ENCODE peak calls at places on chromosomes 5 and 9, in ten cellular contexts. One of them, this sample, is unnamed.

GRCh38 chr5:159345336-159345735 is 15.0 kb upstream of the IL12B start:
- DNase-seq in cardiac muscle cell: no peak
- DNase-seq in CD8-positive, alpha-beta T cell: no peak
- DNase-seq in stomach: no peak
- DNase-seq in OCI-LY7: no peak
- DNase-seq in fibroblast of mammary gland: no peak
- DNase-seq in heart left ventricle: no peak
- DNase-seq in AG04450: no peak
- DNase-seq in right atrium auricular region: no peak
- DNase-seq in AG10803: no peak
- DNase-seq in this sample: peak; percentile 70

GRCh38 chr9:87007711-87008360 is 60.5 kb upstream of the GAS1 start:
- DNase-seq in right atrium auricular region: no peak
- DNase-seq in heart left ventricle: no peak
- DNase-seq in OCI-LY7: no peak
- DNase-seq in CD8-positive, alpha-beta T cell: no peak
- DNase-seq in AG04450: no peak
- DNase-seq in AG10803: peak; percentile 93
- DNase-seq in stomach: no peak
- DNase-seq in fibroblast of mammary gland: no peak
- DNase-seq in cardiac muscle cell: peak; percentile 27
- DNase-seq in this sample: no peak

GRCh38 chr5:124071039-124071438 is 559.1 kb downstream of the CSNK1G3 start:
- DNase-seq in AG10803: no peak
- DNase-seq in CD8-positive, alpha-beta T cell: no peak
- DNase-seq in OCI-LY7: no peak
- DNase-seq in AG04450: no peak
- DNase-seq in right atrium auricular region: no peak
- DNase-seq in cardiac muscle cell: peak; percentile 26
- DNase-seq in fibroblast of mammary gland: no peak
- DNase-seq in heart left ventricle: no peak
- DNase-seq in stomach: no peak
- DNase-seq in this sample: no peak

GRCh38 chr9:93676310-93677054 is 100.1 kb downstream of the PHF2 start:
- DNase-seq in fibroblast of mammary gland: no peak
- DNase-seq in AG10803: no peak
- DNase-seq in CD8-positive, alpha-beta T cell: no peak
- DNase-seq in AG04450: no peak
- DNase-seq in heart left ventricle: no peak
- DNase-seq in cardiac muscle cell: no peak
- DNase-seq in OCI-LY7: no peak
- DNase-seq in right atrium auricular region: peak; percentile 46
- DNase-seq in stomach: peak; percentile 20
- DNase-seq in this sample: no peak

GRCh38 chr5:121762416-121762815 is 89.3 kb upstream of the FTMT start:
- DNase-seq in cardiac muscle cell: no peak
- DNase-seq in heart left ventricle: no peak
- DNase-seq in right atrium auricular region: no peak
- DNase-seq in CD8-positive, alpha-beta T cell: no peak
- DNase-seq in fibroblast of mammary gland: no peak
- DNase-seq in AG04450: no peak
- DNase-seq in OCI-LY7: no peak
- DNase-seq in AG10803: no peak
- DNase-seq in stomach: no peak
- DNase-seq in this sample: no peak

GRCh38 chr5:178589180-178590140 is 733 bp downstream of the COL23A1 start:
- DNase-seq in fibroblast of mammary gland: no peak
- DNase-seq in AG04450: no peak
- DNase-seq in cardiac muscle cell: peak; percentile 46
- DNase-seq in OCI-LY7: no peak
- DNase-seq in stomach: no peak
- DNase-seq in right atrium auricular region: no peak
- DNase-seq in heart left ventricle: peak; percentile 51
- DNase-seq in CD8-positive, alpha-beta T cell: no peak
- DNase-seq in AG10803: peak; percentile 26
- DNase-seq in this sample: peak; percentile 77

GRCh38 chr9:27572918-27573698 is at the start of gene C9orf72:
- DNase-seq in CD8-positive, alpha-beta T cell: peak; percentile 89
- DNase-seq in stomach: peak; percentile 84
- DNase-seq in AG10803: peak; percentile 44
- DNase-seq in fibroblast of mammary gland: no peak
- DNase-seq in right atrium auricular region: peak; percentile 65
- DNase-seq in heart left ventricle: peak; percentile 74
- DNase-seq in cardiac muscle cell: no peak
- DNase-seq in AG04450: no peak
- DNase-seq in OCI-LY7: peak; percentile 80
- DNase-seq in this sample: peak; percentile 80

GRCh38 chr9:113622600-113623400 is 159.3 kb downstream of the RGS3 start:
- DNase-seq in CD8-positive, alpha-beta T cell: no peak
- DNase-seq in heart left ventricle: peak; percentile 61
- DNase-seq in right atrium auricular region: peak; percentile 65
- DNase-seq in AG10803: peak; percentile 73
- DNase-seq in fibroblast of mammary gland: peak; percentile 89
- DNase-seq in cardiac muscle cell: peak; percentile 76
- DNase-seq in OCI-LY7: peak; percentile 38
- DNase-seq in stomach: no peak
- DNase-seq in AG04450: no peak
- DNase-seq in this sample: peak; percentile 48

GRCh38 chr5:152994040-152994439 is 496.4 kb upstream of the GRIA1 start:
- DNase-seq in OCI-LY7: no peak
- DNase-seq in CD8-positive, alpha-beta T cell: no peak
- DNase-seq in stomach: no peak
- DNase-seq in AG10803: no peak
- DNase-seq in right atrium auricular region: no peak
- DNase-seq in fibroblast of mammary gland: no peak
- DNase-seq in cardiac muscle cell: no peak
- DNase-seq in AG04450: no peak
- DNase-seq in heart left ventricle: no peak
- DNase-seq in this sample: no peak

DNA sequence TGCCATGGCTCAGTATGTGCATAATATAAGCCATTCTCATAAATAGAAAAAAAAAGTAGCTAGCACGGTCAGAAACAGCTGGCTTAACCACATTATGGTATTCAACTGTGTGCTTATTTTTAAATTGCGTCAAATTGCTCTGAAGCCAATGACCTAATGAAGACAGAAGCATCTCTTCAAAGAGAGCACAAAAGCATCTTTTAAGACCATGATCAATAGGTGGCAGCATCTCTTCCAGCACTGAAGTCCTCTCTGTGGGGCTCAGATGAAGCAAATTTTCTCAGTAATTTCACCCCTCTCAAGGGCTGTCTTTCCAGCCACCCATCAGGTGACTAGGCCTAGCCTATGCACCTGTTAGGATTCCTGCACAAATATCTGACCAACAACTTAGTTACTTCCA is 251.4 kb downstream of the GLIS3 start:
- DNase-seq in AG04450: peak; percentile 7
- DNase-seq in OCI-LY7: no peak
- DNase-seq in heart left ventricle: no peak
- DNase-seq in fibroblast of mammary gland: peak; percentile 55
- DNase-seq in right atrium auricular region: no peak
- DNase-seq in stomach: no peak
- DNase-seq in cardiac muscle cell: peak; percentile 58
- DNase-seq in CD8-positive, alpha-beta T cell: no peak
- DNase-seq in AG10803: peak; percentile 41
- DNase-seq in this sample: peak; percentile 62
- TF ChIP-seq CTCF in AG04450: peak; percentile 55
- TF ChIP-seq CTCF in OCI-LY7: peak; percentile 42
- TF ChIP-seq CTCF in heart left ventricle: peak; percentile 23
- TF ChIP-seq CTCF in fibroblast of mammary gland: peak; percentile 59
- TF ChIP-seq CTCF in right atrium auricular region: no peak
- TF ChIP-seq CTCF in stomach: no peak
- TF ChIP-seq CTCF in cardiac muscle cell: peak; percentile 46
- TF ChIP-seq CTCF in CD8-positive, alpha-beta T cell: no peak
- TF ChIP-seq CTCF in AG10803: peak; percentile 58
- TF ChIP-seq CTCF in this sample: peak; percentile 73

GRCh38 chr5:176361437-176362097 is at the start of gene KIAA1191:
- DNase-seq in CD8-positive, alpha-beta T cell: peak; percentile 97
- DNase-seq in stomach: peak; percentile 94
- DNase-seq in heart left ventricle: peak; percentile 97
- DNase-seq in AG10803: peak; percentile 89
- DNase-seq in cardiac muscle cell: peak; percentile 89
- DNase-seq in AG04450: peak; percentile 63
- DNase-seq in OCI-LY7: peak; percentile 92
- DNase-seq in fibroblast of mammary gland: peak; percentile 86
- DNase-seq in right atrium auricular region: peak; percentile 95
- DNase-seq in this sample: peak; percentile 90
- TF ChIP-seq CTCF in CD8-positive, alpha-beta T cell: no peak
- TF ChIP-seq CTCF in stomach: no peak
- TF ChIP-seq CTCF in heart left ventricle: no peak
- TF ChIP-seq CTCF in AG10803: peak; percentile 29
- TF ChIP-seq CTCF in cardiac muscle cell: peak; percentile 14
- TF ChIP-seq CTCF in AG04450: peak; percentile 30
- TF ChIP-seq CTCF in OCI-LY7: peak; percentile 60
- TF ChIP-seq CTCF in fibroblast of mammary gland: peak; percentile 4
- TF ChIP-seq CTCF in right atrium auricular region: no peak
- TF ChIP-seq CTCF in this sample: no peak

GRCh38 chr9:91833096-91833877 is 116.7 kb downstream of the ROR2 start:
- DNase-seq in right atrium auricular region: no peak
- DNase-seq in AG10803: no peak
- DNase-seq in cardiac muscle cell: no peak
- DNase-seq in OCI-LY7: no peak
- DNase-seq in AG04450: no peak
- DNase-seq in heart left ventricle: no peak
- DNase-seq in CD8-positive, alpha-beta T cell: no peak
- DNase-seq in stomach: no peak
- DNase-seq in fibroblast of mammary gland: no peak
- DNase-seq in this sample: no peak

GRCh38 chr9:91833878-91834255 is 116.2 kb downstream of the ROR2 start:
- DNase-seq in heart left ventricle: no peak
- DNase-seq in right atrium auricular region: no peak
- DNase-seq in CD8-positive, alpha-beta T cell: no peak
- DNase-seq in cardiac muscle cell: no peak
- DNase-seq in stomach: no peak
- DNase-seq in AG04450: no peak
- DNase-seq in OCI-LY7: no peak
- DNase-seq in fibroblast of mammary gland: no peak
- DNase-seq in AG10803: no peak
- DNase-seq in this sample: no peak

GRCh38 chr9:91834740-91835139 is 115.3 kb downstream of the ROR2 start:
- DNase-seq in stomach: no peak
- DNase-seq in CD8-positive, alpha-beta T cell: no peak
- DNase-seq in heart left ventricle: no peak
- DNase-seq in right atrium auricular region: no peak
- DNase-seq in AG04450: no peak
- DNase-seq in cardiac muscle cell: no peak
- DNase-seq in OCI-LY7: no peak
- DNase-seq in fibroblast of mammary gland: no peak
- DNase-seq in AG10803: no peak
- DNase-seq in this sample: no peak

GRCh38 chr9:91835632-91836031 is 114.4 kb downstream of the ROR2 start:
- DNase-seq in CD8-positive, alpha-beta T cell: no peak
- DNase-seq in AG04450: no peak
- DNase-seq in OCI-LY7: peak; percentile 46
- DNase-seq in heart left ventricle: no peak
- DNase-seq in AG10803: no peak
- DNase-seq in cardiac muscle cell: no peak
- DNase-seq in stomach: no peak
- DNase-seq in fibroblast of mammary gland: no peak
- DNase-seq in right atrium auricular region: no peak
- DNase-seq in this sample: peak; percentile 29

GRCh38 chr9:91832322-91832721 is 117.7 kb downstream of the ROR2 start:
- DNase-seq in AG04450: no peak
- DNase-seq in stomach: no peak
- DNase-seq in right atrium auricular region: no peak
- DNase-seq in CD8-positive, alpha-beta T cell: no peak
- DNase-seq in fibroblast of mammary gland: no peak
- DNase-seq in OCI-LY7: no peak
- DNase-seq in heart left ventricle: no peak
- DNase-seq in cardiac muscle cell: no peak
- DNase-seq in AG10803: no peak
- DNase-seq in this sample: no peak
- TF ChIP-seq CTCF in AG04450: no peak
- TF ChIP-seq CTCF in stomach: no peak
- TF ChIP-seq CTCF in right atrium auricular region: no peak
- TF ChIP-seq CTCF in CD8-positive, alpha-beta T cell: no peak
- TF ChIP-seq CTCF in fibroblast of mammary gland: no peak
- TF ChIP-seq CTCF in OCI-LY7: no peak
- TF ChIP-seq CTCF in heart left ventricle: no peak
- TF ChIP-seq CTCF in cardiac muscle cell: no peak
- TF ChIP-seq CTCF in AG10803: no peak
- TF ChIP-seq CTCF in this sample: no peak

GRCh38 chr9:134663753-134664415 is 22.3 kb downstream of the COL5A1 start:
- DNase-seq in OCI-LY7: no peak
- DNase-seq in AG04450: no peak
- DNase-seq in heart left ventricle: no peak
- DNase-seq in stomach: no peak
- DNase-seq in cardiac muscle cell: no peak
- DNase-seq in right atrium auricular region: no peak
- DNase-seq in AG10803: peak; percentile 84
- DNase-seq in fibroblast of mammary gland: peak; percentile 63
- DNase-seq in CD8-positive, alpha-beta T cell: no peak
- DNase-seq in this sample: no peak
- TF ChIP-seq CTCF in OCI-LY7: peak; percentile 37
- TF ChIP-seq CTCF in AG04450: peak; percentile 28
- TF ChIP-seq CTCF in heart left ventricle: no peak
- TF ChIP-seq CTCF in stomach: no peak
- TF ChIP-seq CTCF in cardiac muscle cell: peak; percentile 39
- TF ChIP-seq CTCF in right atrium auricular region: no peak
- TF ChIP-seq CTCF in AG10803: peak; percentile 49
- TF ChIP-seq CTCF in fibroblast of mammary gland: peak; percentile 28
- TF ChIP-seq CTCF in CD8-positive, alpha-beta T cell: no peak
- TF ChIP-seq CTCF in this sample: no peak

DNA sequence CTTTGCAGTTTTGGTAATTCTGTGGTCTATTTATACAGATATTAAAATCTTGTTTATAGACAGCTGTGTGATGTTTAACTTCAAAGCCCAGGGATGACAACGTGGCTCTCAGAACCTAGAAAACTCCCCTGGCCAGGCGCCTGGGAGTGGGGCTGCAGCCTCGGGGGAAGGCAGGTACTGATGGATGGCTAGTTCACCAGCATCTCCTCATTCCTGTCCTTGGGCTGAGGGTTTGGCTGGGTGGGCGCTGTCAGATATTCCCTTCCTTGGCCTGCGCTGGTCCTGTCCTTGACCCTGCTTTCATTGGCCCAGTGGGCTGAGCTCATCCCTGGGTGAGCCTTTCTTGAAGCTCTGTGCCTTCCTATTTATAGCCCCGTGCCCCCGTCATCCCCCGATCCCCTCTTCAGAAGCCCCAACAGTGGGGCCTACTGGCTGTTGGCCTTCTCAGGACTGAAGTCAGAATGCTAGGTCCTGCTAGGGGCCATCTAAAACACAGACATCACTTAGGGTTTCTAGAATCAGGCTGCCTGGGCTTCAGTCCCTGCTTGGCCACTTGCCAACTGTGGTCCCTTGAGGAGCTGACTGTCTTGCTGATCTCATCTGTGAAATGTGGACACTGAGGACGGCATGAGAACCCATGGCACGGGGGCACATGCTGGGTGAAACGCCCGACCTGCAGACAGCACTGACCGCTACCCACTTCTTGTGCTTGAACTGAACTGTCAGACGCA is 20.9 kb downstream of the SH3GLB2 start:
- DNase-seq in fibroblast of mammary gland: peak; percentile 41
- DNase-seq in CD8-positive, alpha-beta T cell: no peak
- DNase-seq in AG10803: no peak
- DNase-seq in stomach: no peak
- DNase-seq in heart left ventricle: peak; percentile 67
- DNase-seq in OCI-LY7: no peak
- DNase-seq in AG04450: no peak
- DNase-seq in right atrium auricular region: peak; percentile 65
- DNase-seq in cardiac muscle cell: no peak
- DNase-seq in this sample: no peak
- TF ChIP-seq CTCF in fibroblast of mammary gland: no peak
- TF ChIP-seq CTCF in CD8-positive, alpha-beta T cell: no peak
- TF ChIP-seq CTCF in AG10803: no peak
- TF ChIP-seq CTCF in stomach: no peak
- TF ChIP-seq CTCF in heart left ventricle: peak; percentile 31
- TF ChIP-seq CTCF in OCI-LY7: peak; percentile 67
- TF ChIP-seq CTCF in AG04450: no peak
- TF ChIP-seq CTCF in right atrium auricular region: no peak
- TF ChIP-seq CTCF in cardiac muscle cell: no peak
- TF ChIP-seq CTCF in this sample: no peak

GRCh38 chr9:137017071-137017470 is 11.0 kb downstream of the ABCA2 start:
- DNase-seq in AG10803: no peak
- DNase-seq in fibroblast of mammary gland: no peak
- DNase-seq in heart left ventricle: no peak
- DNase-seq in cardiac muscle cell: no peak
- DNase-seq in stomach: no peak
- DNase-seq in right atrium auricular region: no peak
- DNase-seq in OCI-LY7: no peak
- DNase-seq in AG04450: no peak
- DNase-seq in CD8-positive, alpha-beta T cell: no peak
- DNase-seq in this sample: no peak
- TF ChIP-seq CTCF in AG10803: no peak
- TF ChIP-seq CTCF in fibroblast of mammary gland: no peak
- TF ChIP-seq CTCF in heart left ventricle: no peak
- TF ChIP-seq CTCF in cardiac muscle cell: no peak
- TF ChIP-seq CTCF in stomach: no peak
- TF ChIP-seq CTCF in right atrium auricular region: no peak
- TF ChIP-seq CTCF in OCI-LY7: no peak
- TF ChIP-seq CTCF in AG04450: no peak
- TF ChIP-seq CTCF in CD8-positive, alpha-beta T cell: no peak
- TF ChIP-seq CTCF in this sample: no peak